ENCODE peak calls at places on chromosomes 7 and 10, in four cellular contexts. B is H1, R is HepG2, X is GM12878. I is an unnamed sample. For H3K36me3, the result is how much of the 10 kb centered on the place peaks cover.

GRCh38 chr7:146575903-146576302 is 459.3 kb downstream of the CNTNAP2 start:
- DNase-seq in B (no peak), R (no peak), X (no peak), I (no peak)

GRCh38 chr10:58239561-58240169 is 28.0 kb downstream of the IPMK start:
- DNase-seq in B (no peak), R (no peak), X (no peak), I (no peak)

GRCh38 chr7:122304996-122305421 is 459 bp upstream of the FEZF1 start:
- DNase-seq in B (no peak), R (no peak), X (no peak), I (no peak)

GRCh38 chr7:3246133-3246532 is 54.9 kb upstream of the SDK1 start:
- DNase-seq in B (no peak), R (no peak), X (no peak), I (no peak)

GRCh38 chr7:149610441-149611011 is 112.9 kb upstream of the ZNF746 start:
- DNase-seq in B (no peak), R (no peak), X (no peak), I (no peak)

GRCh38 chr7:88226886-88227516 is 7.2 kb upstream of the SRI start:
- DNase-seq in B (no peak), R (peak), X (no peak), I (no peak)

GRCh38 chr10:98957801-98958200 is 277.9 kb downstream of the HPSE2 start:
- DNase-seq in B (no peak), R (no peak), X (no peak), I (no peak)

GRCh38 chr10:511849-512191 is 177.6 kb downstream of the DIP2C start:
- DNase-seq in B (no peak), R (no peak), X (no peak), I (no peak)

GRCh38 chr10:132331259-132331955 is 586 bp upstream of the LRRC27 start:
- DNase-seq in B (no peak), R (no peak), X (no peak), I (no peak)

GRCh38 chr7:151191544-151191943 is 4.5 kb upstream of the ASB10 start:
- DNase-seq in B (no peak), R (peak), X (no peak), I (no peak)

GRCh38 chr7:146960747-146961416 is 844.3 kb downstream of the CNTNAP2 start:
- DNase-seq in B (no peak), R (no peak), X (no peak), I (peak)

GRCh38 chr10:119483001-119483400 is 59.5 kb downstream of the RGS10 start:
- DNase-seq in B (no peak), R (no peak), X (no peak), I (no peak)

GRCh38 chr10:784377-784758 is 94.9 kb upstream of the DIP2C start:
- DNase-seq in B (no peak), R (no peak), X (no peak), I (no peak)

GRCh38 chr10:35564276-35564982 is 40.7 kb upstream of the GJD4 start:
- DNase-seq in B (no peak), R (no peak), X (no peak), I (no peak)

GRCh38 chr10:98302711-98303365 is 34.8 kb upstream of the LOXL4 start:
- DNase-seq in B (no peak), R (no peak), X (no peak), I (no peak)

GRCh38 chr7:136049117-136049516 is 72.0 kb upstream of the MTPN start:
- DNase-seq in B (no peak), R (no peak), X (no peak), I (no peak)

DNA sequence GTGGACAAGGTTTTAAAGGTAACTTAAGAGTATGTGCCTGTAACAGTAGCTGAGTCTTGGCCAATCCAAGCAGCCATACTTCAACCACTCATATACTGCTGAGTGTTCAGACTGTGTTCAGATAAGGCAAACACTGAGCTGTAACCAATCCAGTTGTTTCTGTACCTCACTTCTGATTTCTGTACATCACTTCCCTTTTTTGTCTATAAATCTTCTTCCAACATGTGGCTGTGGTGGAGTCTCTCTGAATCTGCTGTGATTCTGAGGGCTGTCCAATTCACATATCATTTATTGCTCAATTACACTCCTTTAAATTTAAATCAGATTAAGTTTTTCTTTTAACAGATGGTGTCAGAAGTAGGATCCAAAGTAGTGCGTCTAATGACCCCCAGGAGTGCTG is 149.5 kb upstream of the PHF14 start:
- DNase-seq in B (no peak), R (no peak), X (no peak), I (no peak)
- TF ChIP-seq YY1 in B (no peak), R (no peak), X (no peak), I (no peak)

DNA sequence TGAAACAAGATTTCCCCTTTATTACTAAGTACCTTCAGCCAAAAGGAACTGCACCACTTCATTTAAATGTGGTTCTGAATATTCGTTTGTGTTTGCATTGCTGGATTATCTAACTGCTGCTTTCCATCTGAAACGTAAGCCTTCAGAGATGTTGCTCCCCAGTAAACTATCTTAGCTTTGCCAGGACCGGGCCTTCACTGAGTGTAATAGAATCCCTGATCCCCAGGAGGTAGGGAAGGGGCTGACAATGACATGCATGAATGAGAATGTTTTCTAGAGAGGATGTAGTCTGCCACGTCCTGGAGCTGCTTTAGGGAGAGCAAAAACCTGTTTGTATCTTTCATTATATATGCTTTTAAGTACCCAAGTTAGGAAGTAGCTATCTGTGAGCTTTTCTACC is 19.5 kb upstream of the INSYN2A start:
- DNase-seq in B (no peak), R (no peak), X (no peak), I (no peak)
- TF ChIP-seq SUZ12 in B (no peak), R (no peak), X (no peak), I (no peak)

DNA sequence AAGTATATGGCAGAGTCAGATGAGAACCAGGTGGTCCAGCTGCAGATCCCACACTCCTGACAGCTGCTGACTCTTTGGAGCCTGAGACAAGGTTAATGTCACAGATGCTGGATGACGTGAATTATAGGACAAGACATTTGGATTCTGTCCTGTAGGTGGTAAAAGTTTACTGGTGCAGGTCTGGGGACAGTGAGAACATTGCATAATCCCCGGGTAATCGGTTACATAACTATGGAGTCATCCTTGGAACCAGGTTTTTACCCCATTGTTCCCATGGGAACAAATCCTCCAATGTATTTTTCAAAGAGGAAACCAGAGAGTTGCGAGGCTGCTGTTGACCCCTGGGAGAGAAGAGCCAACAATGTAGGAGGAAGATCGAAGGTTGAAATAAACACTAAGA is 27.5 kb upstream of the ZCCHC24 start:
- DNase-seq in B (no peak), R (peak), X (no peak), I (no peak)
- H3K36me3 ChIP-seq in B (under half), R (under half), X (under half), I (under half)

GRCh38 chr7:26865094-26865388 is 651 bp upstream of the SKAP2 start:
- DNase-seq in B (no peak), R (no peak), X (no peak), I (no peak)

GRCh38 chr7:26862806-26863205 is 1.6 kb downstream of the SKAP2 start:
- DNase-seq in B (no peak), R (no peak), X (no peak), I (no peak)

GRCh38 chr7:26864309-26865093 is at the start of gene SKAP2:
- DNase-seq in B (peak), R (peak), X (peak), I (peak)

GRCh38 chr7:26861050-26861449 is 3.3 kb downstream of the SKAP2 start:
- DNase-seq in B (no peak), R (no peak), X (no peak), I (no peak)

GRCh38 chr7:26863504-26864308 is 684 bp downstream of the SKAP2 start:
- DNase-seq in B (no peak), R (peak), X (peak), I (peak)
- TF ChIP-seq YY1 in B (no peak), R (no peak), X (no peak), I (no peak)

DNA sequence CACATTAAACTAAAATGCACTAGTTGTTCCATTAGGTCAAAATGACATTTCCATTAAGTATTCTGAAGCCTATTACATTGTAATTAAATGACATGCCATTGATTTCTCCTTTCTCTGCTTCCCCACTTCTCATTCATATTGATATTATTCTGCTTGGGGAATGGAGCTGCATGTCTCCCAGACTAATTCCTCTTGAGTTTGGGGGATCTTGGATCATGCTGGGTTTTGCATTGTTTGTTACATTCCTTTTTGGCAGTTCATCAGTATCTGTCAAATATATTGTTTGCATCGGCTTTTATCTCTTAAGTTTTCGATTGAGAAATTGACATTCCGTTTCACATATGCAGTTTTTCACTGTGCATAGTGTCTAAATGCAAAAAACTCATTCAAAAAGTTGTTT is 65.1 kb upstream of the CYP26C1 start:
- DNase-seq in B (no peak), R (no peak), X (no peak), I (no peak)
- TF ChIP-seq SUZ12 in B (no peak), R (no peak), X (no peak), I (no peak)

GRCh38 chr7:7576344-7576743 is 9.7 kb downstream of the MIOS start:
- DNase-seq in B (no peak), R (no peak), X (no peak), I (no peak)
- H3K36me3 ChIP-seq in B (under half), R (under half), X (under half), I (half or more)

I was measured in NT2/D1.